ENCODE peak calls at places on chromosomes 12 and 14, in five cellular contexts. D, P, N, F and J are unnamed samples.

GRCh38 chr12:16350682-16351081 is 3.2 kb downstream of the MGST1 start:
- DNase-seq in F (peak), P (peak), D (peak), N (peak), J (peak)

GRCh38 chr12:24821691-24822090 is 127.2 kb downstream of the BCAT1 start:
- DNase-seq in D (peak), P (peak), N (no peak), F (peak), J (no peak)

GRCh38 chr12:122888232-122888752 is 7.6 kb downstream of the VPS37B start:
- DNase-seq in F (no peak), P (peak), D (peak), N (peak), J (no peak)

GRCh38 chr12:122097641-122098364 is 19.2 kb downstream of the MLXIP start:
- DNase-seq in F (no peak), N (peak), P (peak), D (peak), J (no peak)

GRCh38 chr12:46265102-46265501 is 3.7 kb downstream of the SLC38A1 start:
- DNase-seq in N (no peak), F (no peak), P (no peak), D (no peak), J (no peak)

GRCh38 chr14:60485600-60486251 is at the start of gene C14orf39:
- DNase-seq in N (no peak), D (no peak), F (no peak), P (peak), J (no peak)

GRCh38 chr14:28142400-28143015 is 624.1 kb upstream of the FOXG1 start:
- DNase-seq in N (peak), P (peak), D (peak), F (no peak), J (no peak)

GRCh38 chr14:29906256-29906885 is 21.3 kb downstream of the PRKD1 start:
- DNase-seq in N (peak), F (peak), D (peak), P (peak), J (no peak)

GRCh38 chr12:47870175-47870781 is 34.5 kb downstream of the VDR start:
- DNase-seq in P (peak), D (peak), N (peak), F (peak), J (peak)
- TF ChIP-seq CTCF in P (peak), D (peak), N (peak), F (peak), J (peak)

GRCh38 chr12:112524676-112525425 is 106.1 kb downstream of the PTPN11 start:
- DNase-seq in N (peak), P (peak), D (peak), F (peak), J (no peak)
- TF ChIP-seq CTCF in N (no peak), P (peak), D (peak), F (peak), J (no peak)

DNA sequence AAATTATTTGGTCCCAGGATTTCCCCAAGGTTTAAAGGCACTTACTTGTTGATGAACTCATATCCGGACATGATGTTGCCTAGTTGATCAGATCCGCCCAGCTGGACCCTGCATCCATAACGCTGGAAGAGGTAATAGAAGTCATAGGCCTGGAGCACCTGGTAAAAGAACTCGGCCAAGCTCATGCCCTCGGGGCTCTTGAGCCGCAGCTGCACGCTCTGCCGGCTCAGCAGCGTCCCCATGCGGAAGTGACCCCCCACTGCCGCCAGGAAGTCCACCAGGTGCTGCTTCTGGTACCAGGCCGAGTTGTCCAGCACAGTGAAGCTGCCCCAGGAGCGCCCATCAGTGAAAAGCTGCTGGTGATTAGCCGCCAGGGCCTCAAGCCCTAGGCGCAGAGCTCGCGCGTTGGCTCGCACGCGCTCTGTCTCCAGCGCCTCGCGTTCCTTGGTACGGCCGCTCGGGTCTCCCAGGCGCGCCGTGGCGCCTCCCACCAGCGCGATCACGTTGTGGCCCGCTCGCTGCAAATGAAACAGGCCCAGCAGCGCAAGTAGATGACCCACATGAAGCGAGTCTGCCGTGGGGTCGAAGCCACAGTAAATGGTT is 545 bp downstream of the YARS2 start:
- DNase-seq in F (peak), P (peak), D (peak), N (peak), J (no peak)
- TF ChIP-seq CTCF in F (peak), P (peak), D (peak), N (peak), J (peak)

DNA sequence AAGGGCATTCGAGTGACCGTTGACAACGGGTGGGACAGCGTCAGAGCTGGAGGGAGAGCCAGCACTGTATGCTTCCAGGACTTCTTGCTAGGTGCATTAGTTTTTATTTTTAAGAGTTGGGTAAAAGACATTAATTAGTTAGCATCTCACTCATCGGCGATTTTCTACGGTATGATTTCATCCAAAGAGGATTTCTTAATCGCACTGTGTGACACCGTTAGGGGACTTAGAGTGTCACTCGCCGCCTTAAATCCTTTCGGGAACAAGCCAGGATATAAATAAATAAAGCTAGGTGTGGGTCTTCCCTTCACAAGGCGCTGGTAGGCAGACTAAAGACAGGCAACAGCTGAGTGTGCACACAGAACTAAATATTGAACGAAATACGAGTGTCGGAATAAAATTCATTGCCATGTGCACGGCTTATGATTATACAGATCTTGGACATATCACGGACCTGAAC is 869 bp upstream of the NOVA1 start:
- DNase-seq in N (peak), P (no peak), F (no peak), D (no peak), J (no peak)
- TF ChIP-seq CTCF in N (no peak), P (no peak), F (no peak), D (no peak), J (no peak)

DNA sequence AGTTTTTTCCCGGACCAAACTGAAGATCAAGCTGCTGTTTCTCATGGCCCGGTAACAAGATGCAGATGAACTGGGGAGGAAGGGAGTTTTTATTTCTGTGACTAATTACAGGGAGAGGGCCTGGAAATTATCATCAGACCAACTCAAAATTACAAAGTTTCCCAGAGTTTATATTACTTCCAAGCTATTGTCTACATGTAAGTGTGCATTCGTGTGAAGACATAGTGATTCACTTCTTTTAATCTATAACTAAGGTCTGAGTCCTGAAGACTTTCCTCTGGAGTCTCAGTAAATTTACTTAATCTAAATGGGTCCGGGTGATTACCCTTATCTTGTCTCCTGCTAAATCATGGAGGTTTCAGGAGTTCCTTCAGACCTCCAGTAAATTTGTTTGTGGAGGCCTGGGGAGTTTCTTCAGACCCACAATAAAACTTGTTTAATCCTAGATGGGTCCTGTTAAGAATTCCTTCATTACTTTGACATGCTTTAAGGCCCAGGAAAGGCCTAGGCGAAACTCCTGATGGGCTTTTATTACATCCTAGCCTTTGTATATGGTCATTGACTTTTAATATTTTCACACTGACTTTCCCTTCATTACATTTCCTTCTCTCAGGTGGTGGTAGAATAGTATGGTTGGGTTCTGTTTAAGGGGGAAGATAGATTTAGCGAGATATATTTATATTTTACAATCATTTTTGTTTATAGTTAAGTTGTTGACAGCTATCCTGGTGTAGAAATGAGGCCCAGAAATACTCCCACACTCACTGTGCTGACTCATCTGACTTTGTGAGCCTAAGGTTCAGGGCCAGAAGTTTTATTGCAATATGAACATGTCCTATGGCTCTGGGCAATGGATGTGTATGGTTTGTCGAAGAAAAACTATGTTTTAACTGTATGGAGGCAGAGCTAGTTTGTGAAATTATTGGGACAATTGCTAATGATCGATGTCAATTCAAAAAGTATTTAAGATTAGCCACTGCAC is 627.0 kb upstream of the FBXO33 start:
- DNase-seq in N (no peak), P (no peak), D (no peak), F (no peak), J (no peak)
- TF ChIP-seq CTCF in N (no peak), P (no peak), D (no peak), F (no peak), J (no peak)

DNA sequence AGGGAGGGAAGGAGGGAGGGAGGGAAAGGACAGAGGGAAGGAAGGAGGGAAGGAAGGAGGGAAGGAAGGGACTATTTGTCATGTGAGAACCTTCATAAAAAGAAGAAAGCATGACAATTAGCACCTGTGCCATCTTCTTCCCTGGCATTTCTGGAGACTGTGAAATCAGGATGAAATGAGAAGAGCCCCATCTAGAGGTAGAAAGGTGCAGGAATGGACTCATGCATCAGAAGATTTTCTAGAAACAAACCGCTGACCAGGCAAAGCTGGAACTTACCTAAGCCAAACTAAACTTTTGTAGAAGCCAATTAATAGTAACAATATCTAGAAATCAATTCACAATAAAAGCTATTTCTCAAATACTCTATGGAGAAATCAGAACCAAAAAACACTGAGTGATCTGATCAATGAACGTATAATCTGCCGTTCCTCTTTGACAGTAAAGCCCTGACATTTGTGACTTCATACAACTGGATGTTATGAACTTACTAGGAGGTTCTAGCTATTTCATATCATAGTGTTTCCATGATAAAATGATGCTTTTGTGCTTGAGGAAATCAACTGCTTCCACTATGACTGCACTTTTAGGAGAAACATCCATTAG is 24.4 kb upstream of the CRACR2A start:
- DNase-seq in N (peak), F (peak), P (peak), D (peak), J (no peak)
- TF ChIP-seq CTCF in N (peak), F (peak), P (peak), D (peak), J (peak)

DNA sequence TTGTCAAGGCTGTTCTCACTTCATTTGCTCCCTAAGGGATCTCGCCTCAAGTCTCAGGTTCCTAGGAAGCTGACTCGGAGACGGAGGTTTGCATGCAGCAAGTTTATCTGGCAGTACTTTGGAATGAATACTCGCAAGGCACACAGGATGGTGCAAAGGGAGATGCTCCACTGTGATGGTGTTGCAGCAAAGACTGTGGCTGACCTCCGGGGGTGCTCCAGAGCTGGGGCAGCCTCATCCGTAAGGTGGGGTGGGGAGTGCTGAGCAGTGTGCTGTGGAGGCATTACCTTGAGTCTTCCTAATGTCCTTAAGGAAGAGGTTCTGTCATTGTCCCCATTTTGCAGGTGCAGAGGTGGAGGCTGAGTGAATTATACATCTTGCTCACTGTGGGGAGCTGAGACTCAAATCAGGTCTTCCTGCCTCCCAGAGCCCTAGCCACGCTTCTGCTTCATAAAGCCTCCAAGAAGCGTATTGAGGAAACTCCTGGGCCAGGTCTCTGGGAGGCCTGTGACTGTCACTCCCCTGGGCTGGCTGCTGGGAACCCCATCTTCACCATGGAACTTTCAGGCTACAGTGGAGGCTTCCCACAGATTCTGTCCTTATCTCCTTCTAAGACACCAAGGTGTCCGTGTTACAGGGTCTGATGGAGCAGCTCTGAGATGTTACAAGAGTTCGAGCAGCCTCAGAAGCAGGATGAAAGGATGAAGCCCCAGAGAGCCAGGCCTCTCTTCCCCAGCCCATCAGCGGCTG is 39.5 kb downstream of the GALNT16 start:
- DNase-seq in P (no peak), D (no peak), N (no peak), F (no peak), J (no peak)
- TF ChIP-seq CTCF in P (peak), D (peak), N (no peak), F (no peak), J (peak)

GRCh38 chr14:67390135-67390534 is 21.8 kb downstream of the PLEK2 start:
- DNase-seq in N (no peak), D (no peak), F (no peak), P (no peak), J (no peak)
- TF ChIP-seq CTCF in N (no peak), D (no peak), F (no peak), P (no peak), J (no peak)